ENCODE peak calls at places on chromosomes 13 and 19, in four cellular contexts. G, U, D and Y are unnamed samples.

GRCh38 chr19:4507804-4508203 is 10.5 kb downstream of the PLIN4 start:
- DNase-seq in U (no peak), D (no peak), G (no peak), Y (no peak)

GRCh38 chr13:102405499-102406079 is 3.7 kb upstream of the FGF14 start:
- DNase-seq in D (no peak), G (peak), U (no peak), Y (no peak)

GRCh38 chr13:95199896-95200295 is 101.4 kb downstream of the ABCC4 start:
- DNase-seq in U (no peak), G (no peak), D (no peak), Y (no peak)

GRCh38 chr13:28220166-28220565 is 81.8 kb downstream of the PAN3 start:
- DNase-seq in G (no peak), U (no peak), D (no peak), Y (no peak)

GRCh38 chr13:31263346-31263745 is 63.6 kb downstream of the B3GLCT start:
- DNase-seq in D (no peak), U (no peak), G (no peak), Y (no peak)

GRCh38 chr19:8209965-8210659 is 942 bp downstream of the CERS4 start:
- DNase-seq in D (no peak), U (no peak), G (no peak), Y (no peak)

GRCh38 chr19:23957660-23958281 is 43.1 kb downstream of the ZNF726 start:
- DNase-seq in G (no peak), U (no peak), D (no peak), Y (no peak)

GRCh38 chr19:4391701-4392543 is 8.4 kb downstream of the SH3GL1 start:
- DNase-seq in U (peak), G (no peak), D (no peak), Y (no peak)

GRCh38 chr13:43268632-43269031 is 245.2 kb downstream of the DNAJC15 start:
- DNase-seq in D (no peak), G (no peak), U (no peak), Y (no peak)

GRCh38 chr13:33331962-33332361 is 46.4 kb upstream of the STARD13 start:
- DNase-seq in U (no peak), G (peak), D (no peak), Y (no peak)

GRCh38 chr13:33330483-33330882 is 44.9 kb upstream of the STARD13 start:
- DNase-seq in G (no peak), D (no peak), U (no peak), Y (no peak)

GRCh38 chr13:33340631-33341030 is 55.1 kb upstream of the STARD13 start:
- DNase-seq in G (no peak), U (no peak), D (no peak), Y (no peak)

GRCh38 chr13:33334831-33335230 is 49.3 kb upstream of the STARD13 start:
- DNase-seq in G (no peak), U (no peak), D (no peak), Y (no peak)
- TF ChIP-seq NR2C2 in G (no peak), U (no peak), D (no peak), Y (no peak)

GRCh38 chr13:34165158-34165557 is 347.2 kb downstream of the RFC3 start:
- DNase-seq in U (no peak), G (no peak), D (no peak), Y (no peak)

GRCh38 chr13:34164585-34164984 is 346.6 kb downstream of the RFC3 start:
- DNase-seq in D (no peak), U (no peak), G (no peak), Y (no peak)

GRCh38 chr13:34159946-34160345 is 342.0 kb downstream of the RFC3 start:
- DNase-seq in U (no peak), D (no peak), G (no peak), Y (no peak)

GRCh38 chr13:34162545-34162936 is 344.6 kb downstream of the RFC3 start:
- DNase-seq in D (no peak), G (no peak), U (no peak), Y (no peak)

GRCh38 chr13:34161829-34162544 is 344.0 kb downstream of the RFC3 start:
- DNase-seq in U (peak), D (no peak), G (no peak), Y (no peak)
- TF ChIP-seq NR2C2 in U (no peak), D (no peak), G (no peak), Y (no peak)

GRCh38 chr19:55459551-55459949 is 1.9 kb downstream of the ISOC2 start:
- DNase-seq in U (no peak), G (no peak), D (no peak), Y (no peak)

GRCh38 chr19:55459950-55460657 is 1.3 kb downstream of the ISOC2 start:
- DNase-seq in U (peak), G (no peak), D (no peak), Y (no peak)

GRCh38 chr19:55461259-55461973 is at the start of gene ISOC2:
- DNase-seq in D (peak), U (peak), G (peak), Y (peak)

GRCh38 chr19:55461974-55462628 is 659 bp upstream of the ISOC2 start:
- DNase-seq in U (peak), D (peak), G (no peak), Y (no peak)

DNA sequence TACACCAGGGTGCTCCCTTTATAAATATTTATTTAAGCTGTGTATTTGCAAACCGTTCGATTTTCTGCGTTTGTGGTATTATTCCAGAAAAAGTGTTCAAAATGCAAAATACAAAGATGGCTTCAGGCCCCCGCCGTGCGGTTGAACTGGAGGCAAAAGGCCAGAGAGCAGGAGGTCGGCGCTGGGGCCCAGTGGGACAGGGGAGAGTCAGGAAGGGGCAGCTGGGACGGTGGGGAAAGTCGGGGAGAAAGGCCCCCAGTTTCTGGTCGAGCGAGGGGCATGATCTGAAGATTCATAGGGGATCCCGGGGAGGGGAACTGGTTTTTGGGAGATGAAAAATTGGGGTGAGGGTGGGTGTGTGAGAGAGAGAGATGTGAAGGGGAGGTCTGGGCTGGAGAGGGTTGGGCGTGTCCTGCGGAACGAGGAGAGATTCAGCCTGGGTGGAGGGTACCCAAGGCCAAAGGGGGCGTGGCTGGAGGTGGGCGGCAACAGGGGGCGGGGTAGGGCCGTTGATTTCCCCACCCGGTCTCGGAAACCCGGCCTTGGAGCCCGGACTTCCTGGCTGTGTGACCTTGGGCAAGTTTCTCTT is 678 bp downstream of the ISOC2 start:
- DNase-seq in U (peak), D (peak), G (peak), Y (no peak)
- TF ChIP-seq NR2C2 in U (no peak), D (peak), G (no peak), Y (no peak)

DNA sequence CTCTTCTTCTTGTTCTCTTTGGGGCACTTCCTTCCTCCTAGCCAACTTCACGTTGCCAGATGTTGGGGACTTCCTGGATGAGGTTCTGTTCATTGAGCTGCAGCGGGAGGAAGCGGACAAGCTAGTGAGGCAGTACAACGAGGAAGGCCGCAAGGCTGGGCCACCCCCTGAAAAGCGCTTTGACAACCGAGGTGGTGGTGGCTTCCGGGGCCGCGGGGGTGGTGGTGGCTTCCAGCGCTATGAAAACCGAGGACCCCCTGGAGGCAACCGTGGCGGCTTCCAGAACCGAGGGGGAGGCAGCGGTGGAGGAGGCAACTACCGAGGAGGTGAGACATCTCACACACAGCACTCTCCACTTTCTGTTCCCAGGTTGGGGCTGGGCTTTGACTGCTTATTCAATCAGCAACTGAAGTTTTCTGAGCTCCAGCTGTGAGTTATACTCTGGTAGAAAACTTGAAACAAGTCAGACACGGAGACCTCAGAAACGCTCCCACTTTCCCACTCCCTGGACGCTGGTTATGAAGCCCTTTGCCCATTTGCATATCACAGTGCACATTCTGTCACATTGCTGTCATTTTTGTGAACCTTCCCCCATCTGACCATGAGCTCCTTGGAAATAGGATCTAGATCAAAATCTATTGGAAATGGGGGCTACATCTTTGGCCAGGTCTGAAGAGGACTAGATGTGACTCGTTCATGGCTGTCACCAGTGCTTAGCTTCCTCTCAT is 7.2 kb upstream of the CCDC97 start:
- DNase-seq in U (no peak), D (no peak), G (no peak), Y (peak)
- TF ChIP-seq NR2C2 in U (no peak), D (no peak), G (no peak), Y (no peak)

GRCh38 chr19:29275266-29275665 is 62.3 kb upstream of the UQCRFS1 start:
- DNase-seq in D (no peak), G (no peak), U (no peak), Y (no peak)
- TF ChIP-seq NR2C2 in D (no peak), G (no peak), U (no peak), Y (no peak)